ENCODE peak calls at places on chromosome 2, in four cellular contexts. X, O, L and E are unnamed samples.

GRCh38 chr2:100137318-100137717 is 5.1 kb downstream of the AFF3 start:
- DNase-seq in X (no peak), O (no peak), L (no peak), E (peak)

GRCh38 chr2:124804014-124804940 is 779.2 kb downstream of the CNTNAP5 start:
- DNase-seq in X (no peak), O (no peak), L (peak), E (peak)

GRCh38 chr2:66888791-66889631 is 454.1 kb downstream of the MEIS1 start:
- DNase-seq in X (no peak), O (no peak), L (no peak), E (no peak)

GRCh38 chr2:8682719-8683667 is 1.1 kb downstream of the ID2 start:
- DNase-seq in X (no peak), O (no peak), L (peak), E (peak)

GRCh38 chr2:283996-284794 is 3.7 kb downstream of the ALKAL2 start:
- DNase-seq in X (peak), O (no peak), L (no peak), E (no peak)

GRCh38 chr2:98263362-98263761 is 82.9 kb upstream of the CNGA3 start:
- DNase-seq in X (no peak), O (no peak), L (no peak), E (no peak)

GRCh38 chr2:126909366-126909765 is 10.7 kb downstream of the TEX51 start:
- DNase-seq in X (no peak), O (peak), L (no peak), E (no peak)

GRCh38 chr2:47058061-47058931 is 96.8 kb downstream of the STPG4 start:
- DNase-seq in X (no peak), O (no peak), L (no peak), E (no peak)

GRCh38 chr2:85997016-85997970 is 108.4 kb downstream of the POLR1A start:
- DNase-seq in X (no peak), O (no peak), L (peak), E (no peak)

GRCh38 chr2:135985826-135986393 is 484 bp upstream of the DARS1 start:
- DNase-seq in X (no peak), O (no peak), L (no peak), E (no peak)

GRCh38 chr2:74502147-74502719 is 2.8 kb upstream of the LBX2 start:
- DNase-seq in X (no peak), O (peak), L (peak), E (no peak)

GRCh38 chr2:24304098-24304497 is 56.2 kb downstream of the ITSN2 start:
- DNase-seq in X (no peak), O (no peak), L (peak), E (no peak)

GRCh38 chr2:169141713-169142352 is 72.5 kb downstream of the DHRS9 start:
- DNase-seq in X (peak), O (peak), L (peak), E (peak)

GRCh38 chr2:30559544-30559943 is 112.5 kb downstream of the LCLAT1 start:
- DNase-seq in X (no peak), O (no peak), L (no peak), E (peak)

GRCh38 chr2:130846686-130847375 is 10.1 kb downstream of the ARHGEF4 start:
- DNase-seq in X (no peak), O (no peak), L (no peak), E (no peak)

GRCh38 chr2:102872388-102872787 is 110.6 kb downstream of the TMEM182 start:
- DNase-seq in X (no peak), O (no peak), L (no peak), E (peak)

GRCh38 chr2:296354-296753 is 8.5 kb upstream of the ALKAL2 start:
- DNase-seq in X (no peak), O (no peak), L (no peak), E (no peak)

GRCh38 chr2:150154308-150154797 is 333.1 kb downstream of the RND3 start:
- DNase-seq in X (no peak), O (no peak), L (no peak), E (no peak)

GRCh38 chr2:36408198-36408703 is 52.7 kb downstream of the CRIM1 start:
- DNase-seq in X (peak), O (peak), L (no peak), E (no peak)

GRCh38 chr2:1153959-1154358 is 203.3 kb downstream of the SNTG2 start:
- DNase-seq in X (no peak), O (no peak), L (no peak), E (no peak)

GRCh38 chr2:29212009-29212408 is 96.8 kb downstream of the CLIP4 start:
- DNase-seq in X (no peak), O (peak), L (peak), E (no peak)

GRCh38 chr2:84297155-84297554 is 161.9 kb downstream of the SUCLG1 start:
- DNase-seq in X (peak), O (no peak), L (no peak), E (no peak)

GRCh38 chr2:217864960-217865359 is 137.8 kb downstream of the TNS1 start:
- DNase-seq in X (no peak), O (no peak), L (no peak), E (no peak)

DNA sequence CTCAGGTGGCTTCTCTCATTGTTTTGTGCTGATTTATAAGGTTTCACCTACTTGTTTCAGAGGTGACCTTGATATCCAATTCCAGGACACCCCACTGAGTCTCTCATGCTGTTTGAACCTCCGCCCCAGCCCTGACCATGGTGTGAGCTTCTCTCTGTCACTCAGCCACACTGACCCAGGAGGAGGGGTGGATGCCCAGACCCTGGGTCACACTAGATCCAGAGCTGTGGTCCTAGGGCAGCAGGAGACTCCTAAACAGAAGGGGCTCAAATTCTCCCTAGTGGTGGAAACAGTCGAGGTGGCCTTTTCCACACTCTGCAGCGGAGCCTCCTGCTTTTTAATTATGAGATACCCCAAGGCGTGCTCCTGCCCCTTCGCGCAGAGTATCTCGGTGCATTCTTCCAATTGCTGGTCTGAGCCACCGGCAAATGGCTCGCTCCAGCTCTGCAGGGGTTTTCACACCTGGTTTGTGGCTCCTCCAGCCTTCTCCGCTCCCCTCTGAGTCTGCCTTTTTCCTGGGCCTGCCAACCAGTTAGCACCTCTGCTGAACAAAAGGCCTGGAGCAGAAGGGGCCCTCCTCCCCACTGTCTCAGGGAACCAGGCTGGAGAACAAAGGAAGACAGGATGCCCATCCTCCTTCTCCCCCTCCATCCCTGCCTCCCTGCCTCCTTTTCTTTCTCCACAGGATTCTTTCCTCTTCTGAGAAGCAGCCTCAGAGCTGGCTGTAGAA is 147.3 kb upstream of the SPRED2 start:
- DNase-seq in X (peak), O (no peak), L (no peak), E (no peak)
- TF ChIP-seq TEAD4 in X (no peak), O (no peak), L (no peak), E (no peak)

GRCh38 chr2:235264512-235264911 is 229.3 kb upstream of the AGAP1 start:
- DNase-seq in X (no peak), O (no peak), L (no peak), E (peak)

GRCh38 chr2:235262750-235263149 is 231.1 kb upstream of the AGAP1 start:
- DNase-seq in X (no peak), O (no peak), L (no peak), E (no peak)

GRCh38 chr2:235265348-235265965 is 228.4 kb upstream of the AGAP1 start:
- DNase-seq in X (no peak), O (no peak), L (no peak), E (peak)

GRCh38 chr2:235263205-235264120 is 230.4 kb upstream of the AGAP1 start:
- DNase-seq in X (no peak), O (no peak), L (peak), E (peak)

GRCh38 chr2:235264121-235264493 is 229.7 kb upstream of the AGAP1 start:
- DNase-seq in X (no peak), O (no peak), L (no peak), E (no peak)
- TF ChIP-seq TEAD4 in X (no peak), O (no peak), L (no peak), E (no peak)

GRCh38 chr2:42775186-42775585 is 11.3 kb upstream of the OXER1 start:
- DNase-seq in X (no peak), O (no peak), L (no peak), E (no peak)

GRCh38 chr2:42783511-42783910 is 8.9 kb downstream of the HAAO start:
- DNase-seq in X (no peak), O (no peak), L (no peak), E (no peak)

GRCh38 chr2:42781204-42781603 is 11.2 kb downstream of the HAAO start:
- DNase-seq in X (no peak), O (no peak), L (no peak), E (no peak)

GRCh38 chr2:42775812-42776211 is 11.9 kb upstream of the OXER1 start:
- DNase-seq in X (no peak), O (no peak), L (no peak), E (no peak)

DNA sequence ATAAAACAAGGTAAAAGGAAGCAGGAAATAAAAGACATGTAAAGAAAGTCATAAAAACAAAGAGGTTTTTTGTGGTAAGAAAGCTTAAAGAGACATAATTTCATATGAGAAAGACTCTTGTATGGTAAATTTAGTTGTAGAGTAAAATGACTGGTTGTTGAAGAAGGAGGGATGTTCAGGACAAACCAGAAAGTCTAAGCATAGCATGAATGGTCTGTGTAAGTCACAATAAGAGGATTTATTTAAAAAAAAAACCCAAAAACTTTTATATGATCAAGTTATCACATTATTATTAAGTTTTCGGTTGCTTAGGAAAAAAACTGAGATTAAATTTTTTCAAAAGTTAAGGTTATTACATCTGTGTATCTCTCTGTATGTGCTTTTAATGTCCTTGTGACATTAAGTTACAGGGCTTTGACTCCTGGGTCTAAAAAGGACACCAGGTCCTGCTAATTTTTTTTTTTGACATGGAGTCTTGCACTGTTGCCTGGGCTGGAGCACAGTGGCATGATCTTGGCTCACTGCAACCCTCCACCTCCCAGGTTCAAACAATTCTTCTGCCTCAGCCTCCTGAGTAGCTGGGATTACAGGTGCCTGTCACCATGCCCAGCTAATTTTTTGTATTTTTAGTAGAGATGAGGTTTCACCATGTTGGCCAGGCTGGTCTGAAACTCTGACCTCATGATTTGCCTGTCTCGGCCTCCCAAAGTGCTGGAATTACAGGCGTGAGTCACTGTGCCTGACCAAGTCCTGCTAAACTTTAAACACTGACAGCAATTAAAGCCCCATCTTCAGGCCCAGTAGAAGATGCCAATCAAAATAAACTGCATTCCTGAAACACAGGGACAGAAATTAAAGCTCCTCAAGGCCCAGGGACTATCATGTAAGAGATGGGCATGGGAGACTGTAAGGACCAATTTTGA is 14.2 kb upstream of the OXER1 start:
- DNase-seq in X (no peak), O (no peak), L (no peak), E (no peak)
- TF ChIP-seq TEAD4 in X (no peak), O (no peak), L (no peak), E (no peak)

GRCh38 chr2:164771897-164772296 is 69.7 kb downstream of the COBLL1 start:
- DNase-seq in X (no peak), O (no peak), L (no peak), E (no peak)
- TF ChIP-seq TEAD4 in X (no peak), O (no peak), L (no peak), E (no peak)